ENCODE peak calls at places on chromosomes 11 and 22, in four cellular contexts. E is H1, D is caudate nucleus, N is HCT116. T is an unnamed sample.

GRCh38 chr11:76054330-76054729 is 152.0 kb downstream of the WNT11 start:
- DNase-seq in D (no peak), N (no peak), E (no peak), T (no peak)

GRCh38 chr11:31050061-31050790 is 319.3 kb downstream of the DCDC1 start:
- DNase-seq in E (no peak), D (no peak), N (no peak), T (no peak)

GRCh38 chr11:79404325-79404724 is 36.5 kb downstream of the TENM4 start:
- DNase-seq in D (no peak), N (no peak), E (no peak), T (no peak)

GRCh38 chr11:63764201-63764711 is 4.3 kb downstream of the ZFTA start:
- DNase-seq in E (no peak), N (no peak), D (no peak), T (no peak)

GRCh38 chr11:74465291-74465708 is 2.0 kb downstream of the KCNE3 start:
- DNase-seq in E (no peak), D (no peak), N (no peak), T (no peak)

GRCh38 chr22:18079706-18080230 is 2.0 kb downstream of the PEX26 start:
- DNase-seq in D (no peak), N (no peak), E (no peak), T (no peak)

GRCh38 chr22:23200896-23201295 is 20.6 kb downstream of the BCR start:
- DNase-seq in N (no peak), D (no peak), E (no peak), T (no peak)

GRCh38 chr11:95922536-95923440 is 1.1 kb downstream of the MTMR2 start:
- DNase-seq in D (no peak), N (no peak), E (no peak), T (no peak)

GRCh38 chr11:15412054-15412453 is 297.3 kb downstream of the INSC start:
- DNase-seq in D (no peak), N (no peak), E (no peak), T (no peak)

GRCh38 chr22:23888615-23889401 is 5.4 kb upstream of the MIF start:
- DNase-seq in E (no peak), N (no peak), D (no peak), T (no peak)

GRCh38 chr22:45768490-45768889 is 96.9 kb downstream of the ATXN10 start:
- DNase-seq in D (no peak), E (no peak), N (no peak), T (no peak)

GRCh38 chr11:11025087-11025486 is 167.2 kb upstream of the ZBED5 start:
- DNase-seq in D (no peak), N (no peak), E (no peak), T (peak)

GRCh38 chr22:31532060-31532459 is 35.7 kb downstream of the SFI1 start:
- DNase-seq in N (no peak), D (no peak), E (no peak), T (no peak)

GRCh38 chr11:9594267-9595046 is 21.0 kb downstream of the WEE1 start:
- DNase-seq in D (no peak), E (no peak), N (no peak), T (no peak)

DNA sequence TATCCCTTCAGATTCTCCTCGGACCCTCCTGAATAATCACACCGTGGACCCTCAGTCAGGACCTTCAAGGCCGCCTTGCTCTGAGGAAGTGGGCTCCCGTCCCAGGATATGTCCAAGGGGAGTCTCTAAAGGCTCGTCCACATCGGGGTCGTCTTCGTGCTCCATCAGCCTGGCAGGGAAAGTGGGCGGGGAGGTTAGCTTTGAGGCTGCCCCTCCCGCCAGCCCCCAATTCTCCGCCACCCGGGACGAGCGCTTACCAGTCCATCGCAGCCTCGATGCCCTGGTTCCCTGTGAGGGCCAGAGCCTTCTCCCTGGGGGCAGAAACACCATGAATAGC is 472 bp downstream of the UBXN1 start:
- DNase-seq in D (no peak), E (no peak), N (no peak), T (no peak)
- H3K27ac ChIP-seq in D (peak), E (peak), N (peak), T (peak)

DNA sequence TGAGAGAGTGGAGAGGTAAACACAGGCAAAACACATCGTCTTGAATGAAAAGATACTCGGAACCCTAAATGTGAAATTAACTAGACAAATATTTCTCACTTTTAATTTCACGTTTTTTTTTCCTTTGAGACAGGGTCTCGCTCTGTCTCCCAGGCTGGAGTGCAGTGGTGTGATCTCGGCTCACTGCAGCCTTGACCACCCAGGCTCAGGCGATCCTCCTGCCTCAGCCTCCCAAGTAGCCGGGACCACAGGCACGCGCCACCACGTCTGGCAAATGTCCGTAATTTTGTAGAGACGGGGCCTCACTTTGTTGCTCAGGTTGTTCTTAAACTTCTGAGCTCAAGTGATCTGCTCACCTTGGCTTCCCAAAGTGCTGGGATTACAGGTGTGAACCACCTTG is 7.4 kb upstream of the SHANK3 start:
- DNase-seq in E (no peak), N (no peak), D (no peak), T (no peak)
- H3K27ac ChIP-seq in E (no peak), N (no peak), D (no peak), T (no peak)

GRCh38 chr22:36233796-36234195 is 5.5 kb downstream of the APOL2 start:
- DNase-seq in D (no peak), E (no peak), N (no peak), T (no peak)
- H3K27ac ChIP-seq in D (no peak), E (no peak), N (no peak), T (no peak)

DNA sequence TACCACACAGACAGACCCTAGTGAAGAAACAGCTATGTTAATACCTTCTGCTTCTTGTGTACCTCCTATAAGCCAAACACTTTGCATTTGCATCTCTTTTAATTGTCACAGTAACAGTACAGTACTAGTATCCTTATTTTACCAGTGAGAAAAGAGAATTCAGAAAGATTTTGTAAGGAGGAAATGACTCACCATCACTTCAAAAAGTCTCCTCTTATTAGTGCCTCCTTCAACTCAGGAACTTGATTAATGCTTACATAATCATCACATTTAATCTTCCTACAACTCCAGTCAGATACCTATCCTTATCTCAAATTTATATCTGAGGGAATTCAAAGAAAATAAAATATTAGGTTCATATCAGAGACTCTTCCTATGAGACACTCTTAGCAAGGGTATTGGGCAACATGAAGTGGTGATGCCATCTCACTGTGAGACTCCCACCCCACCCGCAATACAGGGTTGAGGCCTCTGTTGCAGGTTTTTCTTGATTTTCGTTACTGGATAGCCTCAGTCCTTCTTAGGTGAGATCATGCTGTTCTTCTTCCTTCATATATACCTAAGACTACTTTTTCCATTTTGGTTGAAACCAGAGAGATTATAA is 26.1 kb upstream of the CTSC start:
- DNase-seq in D (no peak), N (no peak), E (no peak), T (peak)
- H3K27ac ChIP-seq in D (peak), N (no peak), E (no peak), T (no peak)

GRCh38 chr11:59191899-59192298 is 20.0 kb downstream of the DTX4 start:
- DNase-seq in E (no peak), D (no peak), N (no peak), T (no peak)
- H3K27ac ChIP-seq in E (no peak), D (no peak), N (no peak), T (no peak)

T was measured in RWPE1.